ENCODE peak calls at places on chromosomes 6 and 20, in five cellular contexts. B is GM12865, U is cardiac muscle cell, Z is progenitor cell of endocrine pancreas, F is transverse colon. C is an unnamed sample.

GRCh38 chr6:150741633-150742200 is 123.8 kb upstream of the MTHFD1L start:
- DNase-seq in U (peak), Z (no peak), B (peak), F (no peak), C (peak)

GRCh38 chr6:44078795-44079671 is 48.2 kb downstream of the MRPL14 start:
- DNase-seq in Z (peak), B (peak), F (peak), U (peak), C (peak)

GRCh38 chr6:158564243-158565121 is 4.6 kb downstream of the TMEM181 start:
- DNase-seq in U (no peak), Z (no peak), B (no peak), F (peak), C (peak)

GRCh38 chr6:128507337-128508310 is 12.8 kb downstream of the PTPRK start:
- DNase-seq in B (no peak), Z (no peak), U (no peak), F (peak), C (no peak)

GRCh38 chr6:122797537-122797936 is 8.5 kb downstream of the SMPDL3A start:
- DNase-seq in U (no peak), F (no peak), Z (no peak), B (no peak), C (no peak)

GRCh38 chr20:51565741-51566140 is 23.2 kb upstream of the NFATC2 start:
- DNase-seq in B (no peak), Z (no peak), F (no peak), U (no peak), C (no peak)

GRCh38 chr6:129660346-129660676 is 49.7 kb downstream of the ARHGAP18 start:
- DNase-seq in Z (no peak), F (no peak), U (no peak), B (no peak), C (no peak)

GRCh38 chr6:20400476-20401402 is 940 bp upstream of the E2F3 start:
- DNase-seq in U (peak), Z (peak), B (peak), F (peak), C (peak)

GRCh38 chr6:12196326-12196936 is 93.7 kb upstream of the EDN1 start:
- DNase-seq in Z (no peak), U (no peak), B (no peak), F (no peak), C (no peak)

GRCh38 chr6:3732345-3733141 is 19.0 kb downstream of the PXDC1 start:
- DNase-seq in B (peak), Z (peak), U (peak), F (peak), C (peak)

GRCh38 chr20:10487354-10488115 is 52.4 kb downstream of the SLX4IP start:
- DNase-seq in U (no peak), Z (no peak), F (no peak), B (no peak), C (no peak)

GRCh38 chr6:111789593-111789992 is 83.7 kb downstream of the FYN start:
- DNase-seq in U (no peak), Z (no peak), B (no peak), F (no peak), C (no peak)

GRCh38 chr6:64694356-64694755 is 1012.7 kb downstream of the EYS start:
- DNase-seq in U (no peak), Z (no peak), F (no peak), B (no peak), C (no peak)

GRCh38 chr6:139370047-139370706 is 4.3 kb downstream of the CITED2 start:
- DNase-seq in U (peak), F (peak), B (peak), Z (no peak), C (no peak)

GRCh38 chr20:53926428-53927028 is 143.9 kb downstream of the BCAS1 start:
- DNase-seq in Z (no peak), F (peak), U (no peak), B (peak), C (peak)

GRCh38 chr6:87074051-87074711 is 20.7 kb downstream of the CGA start:
- DNase-seq in B (no peak), F (peak), Z (no peak), U (no peak), C (no peak)

GRCh38 chr6:100267721-100268123 is 197.0 kb downstream of the SIM1 start:
- DNase-seq in U (no peak), B (no peak), Z (no peak), F (no peak), C (no peak)

GRCh38 chr20:49630396-49630951 is 62.5 kb upstream of the PTGIS start:
- DNase-seq in F (no peak), B (peak), Z (no peak), U (no peak), C (no peak)

GRCh38 chr6:127120109-127120786 is 1.8 kb downstream of the RSPO3 start:
- DNase-seq in U (no peak), B (no peak), F (no peak), Z (peak), C (no peak)

GRCh38 chr6:134363323-134364039 is 45.6 kb upstream of the SGK1 start:
- DNase-seq in B (no peak), U (no peak), Z (no peak), F (no peak), C (no peak)

GRCh38 chr20:46559685-46560440 is 9.4 kb upstream of the OCSTAMP start:
- DNase-seq in Z (no peak), U (no peak), F (no peak), B (no peak), C (no peak)

GRCh38 chr6:141291322-141291721 is 841.4 kb upstream of the GJE1 start:
- DNase-seq in U (no peak), Z (no peak), B (no peak), F (no peak), C (no peak)

GRCh38 chr6:104754788-104755409 is 104.8 kb downstream of the HACE1 start:
- DNase-seq in U (no peak), Z (no peak), B (no peak), F (no peak), C (no peak)

GRCh38 chr20:60921021-60921622 is 330.9 kb upstream of the CDH4 start:
- DNase-seq in F (no peak), B (no peak), Z (peak), U (peak), C (no peak)

GRCh38 chr20:47532002-47532401 is 30.3 kb downstream of the NCOA3 start:
- DNase-seq in B (no peak), F (no peak), U (no peak), Z (no peak), C (no peak)

GRCh38 chr6:37487891-37488290 is 11.8 kb downstream of the CCDC167 start:
- DNase-seq in Z (no peak), F (no peak), U (peak), B (no peak), C (no peak)

GRCh38 chr6:37488464-37488863 is 11.2 kb downstream of the CCDC167 start:
- DNase-seq in F (no peak), B (no peak), U (no peak), Z (no peak), C (no peak)

GRCh38 chr6:37490466-37491015 is 9.2 kb downstream of the CCDC167 start:
- DNase-seq in F (no peak), Z (no peak), U (no peak), B (no peak), C (no peak)

GRCh38 chr6:37491161-37491829 is 8.4 kb downstream of the CCDC167 start:
- DNase-seq in Z (no peak), F (no peak), B (no peak), U (no peak), C (no peak)

DNA sequence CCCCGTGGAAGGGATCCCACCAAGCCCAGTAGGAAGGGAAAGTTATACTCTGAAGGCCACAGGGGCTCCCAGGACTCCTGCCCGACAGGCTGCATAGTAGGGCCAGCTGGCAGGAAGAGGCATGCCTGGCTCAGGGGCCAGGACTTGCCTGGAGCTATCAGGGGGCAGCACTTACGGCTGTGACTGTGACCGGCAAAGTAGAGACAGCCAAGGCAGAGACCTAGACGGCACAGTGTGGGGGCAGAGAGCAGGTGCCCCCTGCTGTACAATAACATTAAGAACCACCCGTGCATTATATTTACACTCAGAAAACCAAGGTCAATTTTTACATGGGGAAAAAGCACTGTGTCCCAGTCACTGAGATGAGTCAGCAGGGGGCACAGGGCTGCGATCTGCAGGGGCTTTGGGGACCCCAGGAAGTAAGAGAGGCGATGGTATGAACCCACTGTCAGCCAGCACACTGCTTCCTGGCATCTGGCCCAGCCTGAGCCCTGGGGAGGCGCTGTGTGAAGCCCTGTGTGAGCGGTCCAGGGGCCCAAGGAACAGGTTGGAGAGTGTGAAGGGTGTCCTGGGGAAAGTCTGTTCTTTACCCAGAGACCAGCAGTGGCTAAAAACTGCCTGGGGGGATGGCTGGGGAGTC is 9.9 kb downstream of the CCDC167 start:
- DNase-seq in Z (no peak), U (no peak), F (no peak), B (peak), C (peak)
- TF ChIP-seq CTCF in Z (no peak), U (peak), F (no peak), B (peak), C (peak)

DNA sequence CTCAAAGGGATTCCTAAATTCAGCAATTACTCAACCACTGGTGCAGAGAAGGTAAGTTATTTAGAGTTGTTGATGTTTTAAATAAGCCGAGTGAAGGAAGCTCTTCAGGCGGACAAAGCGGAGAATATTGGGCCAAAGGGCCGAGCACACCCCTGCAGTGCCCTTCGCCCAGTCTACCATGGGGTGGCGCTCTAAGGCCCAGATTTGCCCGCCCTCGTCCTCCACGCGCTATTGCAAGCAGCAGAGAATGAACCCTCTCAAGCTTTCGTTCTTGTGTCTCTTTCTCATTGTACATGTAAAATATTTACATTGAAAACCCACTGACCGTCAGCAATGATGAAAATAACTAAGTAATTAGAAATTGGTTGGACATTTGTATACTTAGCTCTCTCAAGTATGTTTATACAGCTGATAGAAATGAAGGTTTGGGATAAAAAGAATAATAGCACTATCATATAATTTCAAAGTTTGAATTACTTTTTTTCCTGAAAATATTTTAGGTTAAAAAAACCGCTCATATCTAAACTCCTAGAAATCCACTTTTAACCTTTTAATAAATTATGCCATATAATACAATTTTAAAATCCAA is 195.0 kb upstream of the CEP162 start:
- DNase-seq in B (peak), U (peak), F (peak), Z (peak), C (peak)
- TF ChIP-seq CTCF in B (peak), U (peak), F (peak), Z (peak), C (peak)

DNA sequence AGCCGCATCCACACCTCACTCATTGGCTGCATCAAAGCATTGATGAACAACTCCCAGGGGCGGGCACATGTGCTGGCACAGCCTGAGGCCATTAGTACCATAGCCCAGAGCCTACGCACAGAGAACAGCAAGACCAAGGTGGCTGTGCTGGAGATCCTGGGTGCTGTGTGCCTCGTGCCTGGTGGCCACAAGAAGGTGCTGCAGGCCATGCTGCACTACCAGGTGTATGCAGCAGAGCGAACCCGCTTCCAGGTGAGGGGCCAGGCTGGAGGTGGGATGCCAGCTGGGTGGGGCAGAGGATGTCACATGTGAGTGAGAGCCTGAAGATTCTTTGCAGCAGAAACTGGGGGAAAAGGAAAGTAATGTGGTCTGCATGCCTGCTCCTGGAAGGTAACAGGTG is 66.7 kb downstream of the MOCS1 start:
- DNase-seq in U (no peak), B (no peak), Z (no peak), F (no peak), C (no peak)
- TF ChIP-seq CTCF in U (no peak), B (no peak), Z (peak), F (no peak), C (no peak)

DNA sequence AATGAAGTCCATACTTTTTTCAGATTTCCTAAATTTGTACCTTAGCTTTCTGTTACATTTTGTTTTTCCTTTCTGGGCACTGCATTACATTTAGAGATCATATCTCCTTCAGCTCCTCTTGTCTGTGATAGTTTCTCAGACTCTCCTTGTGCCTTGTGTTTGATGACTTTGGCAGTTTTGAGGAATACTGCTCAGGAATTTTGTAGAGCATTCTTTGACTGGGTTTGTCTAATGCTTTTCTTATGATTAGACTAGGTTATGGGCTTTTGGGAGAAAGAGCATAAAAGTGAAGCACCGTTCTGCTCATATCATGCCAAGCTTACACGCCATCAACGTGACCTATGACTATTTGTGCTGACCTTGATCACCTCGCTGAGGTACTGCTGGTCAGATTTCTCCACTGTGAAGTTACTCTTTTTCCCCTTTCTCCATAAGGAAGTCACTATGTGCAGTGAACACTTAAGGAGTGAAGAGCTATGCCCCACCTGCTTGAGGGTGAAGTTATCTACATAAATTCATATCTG is 256.0 kb downstream of the LY86 start:
- DNase-seq in U (no peak), Z (no peak), F (no peak), B (no peak), C (no peak)
- TF ChIP-seq CTCF in U (no peak), Z (no peak), F (no peak), B (no peak), C (no peak)